ENCODE peak calls at places on chromosomes 1 and 21, in four cellular contexts. M is brain microvascular endothelial cell, Z is Caco-2, N is fibroblast of lung. T is an unnamed sample.

GRCh38 chr1:201216395-201217085 is 25.9 kb downstream of the IGFN1 start:
- DNase-seq in M (no peak), Z (peak; percentile 32), N (no peak), T (no peak)

GRCh38 chr1:197604327-197604726 is 171.0 kb downstream of the DENND1B start:
- DNase-seq in M (no peak), Z (no peak), N (no peak), T (no peak)

GRCh38 chr1:199931666-199932377 is 95.7 kb upstream of the NR5A2 start:
- DNase-seq in M (no peak), Z (no peak), N (peak; percentile 40), T (no peak)

GRCh38 chr1:232223887-232224286 is 406.0 kb downstream of the SIPA1L2 start:
- DNase-seq in M (no peak), Z (no peak), N (no peak), T (no peak)

GRCh38 chr1:107941123-107941522 is 23.9 kb downstream of the VAV3 start:
- DNase-seq in M (no peak), Z (no peak), N (no peak), T (no peak)

GRCh38 chr1:210496063-210496462 is 167.4 kb downstream of the HHAT start:
- DNase-seq in M (peak; percentile 67), Z (no peak), N (peak; percentile 4), T (no peak)

GRCh38 chr1:36988311-36988710 is 46.0 kb downstream of the GRIK3 start:
- DNase-seq in M (no peak), Z (no peak), N (no peak), T (no peak)

GRCh38 chr1:147834810-147835209 is 67.8 kb upstream of the GJA8 start:
- DNase-seq in M (no peak), Z (no peak), N (no peak), T (no peak)

GRCh38 chr1:16617101-16617727 is 3.9 kb upstream of the NBPF1 start:
- DNase-seq in M (no peak), Z (peak; percentile 38), N (no peak), T (no peak)

GRCh38 chr1:203636306-203636705 is 9.7 kb downstream of the ATP2B4 start:
- DNase-seq in M (no peak), Z (no peak), N (no peak), T (no peak)

GRCh38 chr1:167114725-167115124 is 20.9 kb downstream of the STYXL2 start:
- DNase-seq in M (no peak), Z (no peak), N (no peak), T (no peak)

GRCh38 chr1:202234331-202235002 is 40.9 kb downstream of the LGR6 start:
- DNase-seq in M (peak; percentile 72), Z (no peak), N (no peak), T (no peak)

GRCh38 chr1:184399192-184399847 is 12.5 kb downstream of the C1orf21 start:
- DNase-seq in M (no peak), Z (no peak), N (no peak), T (no peak)

GRCh38 chr1:23394664-23395063 is 25.0 kb upstream of the ZNF436 start:
- DNase-seq in M (peak; percentile 47), Z (no peak), N (peak; percentile 73), T (peak; percentile 57)

GRCh38 chr1:51906306-51907078 is 28.0 kb upstream of the NRDC start:
- DNase-seq in M (no peak), Z (no peak), N (peak; percentile 70), T (no peak)

GRCh38 chr1:205062319-205062718 is 19.3 kb downstream of the CNTN2 start:
- DNase-seq in M (no peak), Z (no peak), N (no peak), T (no peak)

GRCh38 chr1:193366764-193367507 is 180.5 kb upstream of the B3GALT2 start:
- DNase-seq in M (no peak), Z (no peak), N (no peak), T (no peak)

GRCh38 chr1:10082785-10083479 is 50.2 kb downstream of the UBE4B start:
- DNase-seq in M (peak; percentile 36), Z (no peak), N (no peak), T (no peak)

GRCh38 chr1:164771568-164772350 is 212.8 kb downstream of the PBX1 start:
- DNase-seq in M (peak; percentile 83), Z (peak; percentile 84), N (peak; percentile 81), T (no peak)

GRCh38 chr21:27058673-27059365 is 91.9 kb upstream of the ADAMTS5 start:
- DNase-seq in M (no peak), Z (no peak), N (peak; percentile 51), T (no peak)

GRCh38 chr1:60129916-60130315 is 56.3 kb upstream of the C1orf87 start:
- DNase-seq in M (peak; percentile 43), Z (no peak), N (no peak), T (no peak)

GRCh38 chr1:116910379-116911165 is 856 bp downstream of the PTGFRN start:
- DNase-seq in M (no peak), Z (peak; percentile 38), N (no peak), T (peak; percentile 52)

GRCh38 chr21:42767561-42767835 is 111.8 kb downstream of the WDR4 start:
- DNase-seq in M (no peak), Z (no peak), N (no peak), T (no peak)

GRCh38 chr1:210747890-210748289 is 386.1 kb downstream of the KCNH1 start:
- DNase-seq in M (no peak), Z (no peak), N (no peak), T (no peak)

GRCh38 chr1:155971910-155972809 is 6.2 kb downstream of the ARHGEF2 start:
- DNase-seq in M (no peak), Z (no peak), N (no peak), T (no peak)

GRCh38 chr1:203536981-203537455 is 43.1 kb downstream of the OPTC start:
- DNase-seq in M (peak; percentile 42), Z (peak; percentile 86), N (peak; percentile 85), T (no peak)

GRCh38 chr1:9908846-9909221 is 1.2 kb downstream of the CTNNBIP1 start:
- DNase-seq in M (no peak), Z (no peak), N (no peak), T (no peak)

GRCh38 chr1:246554201-246554600 is 11.9 kb downstream of the TFB2M start:
- DNase-seq in M (no peak), Z (no peak), N (no peak), T (no peak)

GRCh38 chr1:200231787-200232222 is 178.0 kb downstream of the ZNF281 start:
- DNase-seq in M (no peak), Z (no peak), N (no peak), T (no peak)

GRCh38 chr1:10628685-10629084 is 153.9 kb downstream of the PEX14 start:
- DNase-seq in M (no peak), Z (no peak), N (peak; percentile 43), T (no peak)

GRCh38 chr1:21638531-21639341 is 30.4 kb downstream of the RAP1GAP start:
- DNase-seq in M (no peak), Z (no peak), N (peak; percentile 17), T (no peak)

GRCh38 chr1:174969977-174970376 is 29.8 kb upstream of the CACYBP start:
- DNase-seq in M (peak; percentile 40), Z (no peak), N (no peak), T (no peak)

GRCh38 chr1:173477286-173478098 is at the start of gene PRDX6:
- DNase-seq in M (peak; percentile 77), Z (peak; percentile 57), N (peak; percentile 80), T (peak; percentile 64)

GRCh38 chr1:173478099-173478555 is 992 bp downstream of the PRDX6 start:
- DNase-seq in M (peak; percentile 60), Z (peak; percentile 53), N (peak; percentile 72), T (peak; percentile 32)

GRCh38 chr1:173479649-173480048 is 2.5 kb downstream of the PRDX6 start:
- DNase-seq in M (no peak), Z (no peak), N (peak; percentile 43), T (no peak)

GRCh38 chr1:173482683-173483082 is 5.5 kb downstream of the PRDX6 start:
- DNase-seq in M (no peak), Z (no peak), N (no peak), T (no peak)

DNA sequence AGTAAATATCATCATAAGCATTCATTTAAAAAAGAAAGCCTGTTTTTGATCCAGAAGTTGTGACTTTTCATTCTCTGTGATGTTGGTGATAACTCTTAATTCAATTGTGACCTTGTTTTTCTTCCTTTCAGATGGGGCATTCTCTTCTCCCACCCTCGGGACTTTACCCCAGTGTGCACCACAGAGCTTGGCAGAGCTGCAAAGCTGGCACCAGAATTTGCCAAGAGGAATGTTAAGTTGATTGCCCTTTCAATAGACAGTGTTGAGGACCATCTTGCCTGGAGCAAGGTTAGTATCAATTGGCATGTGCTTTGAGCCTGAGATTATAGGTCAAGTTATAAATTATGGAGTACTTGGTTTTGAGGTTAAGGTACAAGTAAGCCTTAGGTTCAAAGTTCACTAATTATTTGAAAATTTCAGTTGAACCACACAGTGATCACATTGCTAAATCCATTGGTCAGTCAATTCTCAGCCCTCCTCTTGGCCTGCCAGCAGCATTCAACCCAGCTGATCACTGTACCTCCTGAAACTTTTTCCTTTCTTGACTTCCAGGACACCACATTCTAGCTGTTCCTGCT is 4.1 kb downstream of the PRDX6 start:
- DNase-seq in M (no peak), Z (no peak), N (no peak), T (no peak)
- H3K4me3 ChIP-seq in M (no peak overlapping the region), Z (no peak overlapping the region), N (no peak overlapping the region), T (no peak overlapping the region)

DNA sequence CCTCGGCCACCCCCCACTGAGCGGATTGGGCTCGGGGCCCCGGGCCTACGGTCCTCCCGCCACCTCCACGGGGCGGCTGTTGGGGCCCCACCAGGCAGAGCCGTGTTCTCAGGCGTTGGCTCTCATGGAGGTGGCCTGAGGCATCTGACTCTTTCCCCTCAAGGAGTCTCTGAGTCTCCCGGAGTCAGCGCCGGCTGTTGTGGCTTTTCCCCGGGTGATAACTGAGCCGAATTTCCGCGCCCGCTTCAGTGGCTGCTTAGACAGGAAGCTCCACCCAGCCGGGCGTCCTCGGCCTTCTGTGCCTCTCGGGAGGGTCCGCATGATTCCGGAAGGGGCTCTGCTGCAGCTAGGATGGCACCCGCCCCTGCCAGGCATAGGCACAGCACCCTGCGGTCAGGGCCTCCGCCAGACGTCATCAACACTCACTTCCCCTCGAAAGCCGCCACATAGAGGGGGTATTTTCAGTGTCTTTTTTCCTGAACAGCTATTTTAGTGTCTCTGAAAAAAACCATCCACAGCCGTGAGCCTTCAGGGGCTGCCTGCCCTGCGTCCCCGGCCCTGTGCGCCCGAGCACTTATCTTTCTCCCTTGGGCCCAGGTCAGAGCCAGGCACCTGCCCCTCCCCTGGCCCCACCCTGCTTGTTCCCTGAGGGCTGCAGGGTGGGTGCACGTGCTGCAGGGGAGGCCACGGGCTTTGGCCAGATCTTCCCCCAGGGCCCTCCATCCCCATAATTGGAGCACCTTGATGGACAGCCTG is 72.9 kb downstream of the SKI start:
- DNase-seq in M (peak; percentile 60), Z (no peak), N (peak; percentile 64), T (no peak)
- H3K4me3 ChIP-seq in M (no peak overlapping the region), Z (no peak overlapping the region), N (no peak overlapping the region), T (no peak overlapping the region)

GRCh38 chr1:89198500-89199072 is at the start of gene GBP4:
- DNase-seq in M (no peak), Z (no peak), N (peak; percentile 29), T (no peak)
- H3K4me3 ChIP-seq in M (no peak within 1 kb of the TSS), Z (no peak within 1 kb of the TSS), N (peak within 1 kb of the TSS; percentile 53), T (no peak within 1 kb of the TSS)

GRCh38 chr1:72284084-72284397 is 1.7 kb upstream of the NEGR1 start:
- DNase-seq in M (no peak), Z (no peak), N (no peak), T (peak; percentile 50)
- H3K4me3 ChIP-seq in M (peak overlapping the region; percentile 81), Z (peak overlapping the region; percentile 43), N (peak overlapping the region; percentile 73), T (peak overlapping the region; percentile 28)